ENCODE peak calls at places on chromosomes 7 and 10, in nine cellular contexts. One of them, this sample, is unnamed.
A peak's percentile ranks its signal among the peaks of the same experiment; 100 is the strongest.

GRCh38 chr7:104960741-104961479 is 53.1 kb upstream of the KMT2E start:
- DNase-seq in amniotic stem cell: no peak
- DNase-seq in activated B cell treated with CpG ODN at 0.5 μM for 24 hours: no peak
- DNase-seq in fibroblast of lung: peak; percentile 81
- DNase-seq in GM12864: peak; percentile 49
- DNase-seq in NCI-H1105 treated with DMSO at 0.1 percent for 48 hours: no peak
- DNase-seq in Peyer's patch: no peak
- DNase-seq in stimulated activated CD4-positive, alpha-beta T cell treated with anti-CD3 and anti-CD28 coated beads, Interleukin-1b, Interleukin-23, amount 100 ng/mL, for 4 hours: no peak
- DNase-seq in IMR-90: no peak
- DNase-seq in this sample: no peak

GRCh38 chr10:48931188-48931587 is 8.5 kb downstream of the LRRC18 start:
- DNase-seq in amniotic stem cell: no peak
- DNase-seq in activated B cell treated with CpG ODN at 0.5 μM for 24 hours: no peak
- DNase-seq in fibroblast of lung: no peak
- DNase-seq in GM12864: no peak
- DNase-seq in NCI-H1105 treated with DMSO at 0.1 percent for 48 hours: no peak
- DNase-seq in Peyer's patch: no peak
- DNase-seq in stimulated activated CD4-positive, alpha-beta T cell treated with anti-CD3 and anti-CD28 coated beads, Interleukin-1b, Interleukin-23, amount 100 ng/mL, for 4 hours: no peak
- DNase-seq in IMR-90: no peak
- DNase-seq in this sample: no peak

GRCh38 chr7:907158-907980 is 31.0 kb downstream of the GET4 start:
- DNase-seq in amniotic stem cell: no peak
- DNase-seq in activated B cell treated with CpG ODN at 0.5 μM for 24 hours: no peak
- DNase-seq in fibroblast of lung: no peak
- DNase-seq in GM12864: no peak
- DNase-seq in NCI-H1105 treated with DMSO at 0.1 percent for 48 hours: no peak
- DNase-seq in Peyer's patch: no peak
- DNase-seq in stimulated activated CD4-positive, alpha-beta T cell treated with anti-CD3 and anti-CD28 coated beads, Interleukin-1b, Interleukin-23, amount 100 ng/mL, for 4 hours: no peak
- DNase-seq in IMR-90: no peak
- DNase-seq in this sample: no peak

GRCh38 chr10:49273626-49274025 is 25.3 kb upstream of the C10orf71 start:
- DNase-seq in amniotic stem cell: no peak
- DNase-seq in activated B cell treated with CpG ODN at 0.5 μM for 24 hours: no peak
- DNase-seq in fibroblast of lung: no peak
- DNase-seq in GM12864: no peak
- DNase-seq in NCI-H1105 treated with DMSO at 0.1 percent for 48 hours: no peak
- DNase-seq in Peyer's patch: no peak
- DNase-seq in stimulated activated CD4-positive, alpha-beta T cell treated with anti-CD3 and anti-CD28 coated beads, Interleukin-1b, Interleukin-23, amount 100 ng/mL, for 4 hours: no peak
- DNase-seq in IMR-90: no peak
- DNase-seq in this sample: no peak

GRCh38 chr7:155800741-155801267 is 11.5 kb downstream of the SHH start:
- DNase-seq in amniotic stem cell: no peak
- DNase-seq in activated B cell treated with CpG ODN at 0.5 μM for 24 hours: no peak
- DNase-seq in fibroblast of lung: no peak
- DNase-seq in GM12864: no peak
- DNase-seq in NCI-H1105 treated with DMSO at 0.1 percent for 48 hours: no peak
- DNase-seq in Peyer's patch: no peak
- DNase-seq in stimulated activated CD4-positive, alpha-beta T cell treated with anti-CD3 and anti-CD28 coated beads, Interleukin-1b, Interleukin-23, amount 100 ng/mL, for 4 hours: no peak
- DNase-seq in IMR-90: no peak
- DNase-seq in this sample: no peak

GRCh38 chr7:43583424-43584199 is 704 bp downstream of the STK17A start:
- DNase-seq in amniotic stem cell: peak; percentile 22
- DNase-seq in activated B cell treated with CpG ODN at 0.5 μM for 24 hours: peak; percentile 63
- DNase-seq in fibroblast of lung: peak; percentile 53
- DNase-seq in GM12864: peak; percentile 65
- DNase-seq in NCI-H1105 treated with DMSO at 0.1 percent for 48 hours: peak; percentile 61
- DNase-seq in Peyer's patch: peak; percentile 59
- DNase-seq in stimulated activated CD4-positive, alpha-beta T cell treated with anti-CD3 and anti-CD28 coated beads, Interleukin-1b, Interleukin-23, amount 100 ng/mL, for 4 hours: peak; percentile 32
- DNase-seq in IMR-90: peak; percentile 46
- DNase-seq in this sample: peak; percentile 59

GRCh38 chr10:132540456-132540855 is 2.9 kb downstream of the INPP5A start:
- DNase-seq in amniotic stem cell: peak; percentile 35
- DNase-seq in activated B cell treated with CpG ODN at 0.5 μM for 24 hours: no peak
- DNase-seq in fibroblast of lung: peak; percentile 40
- DNase-seq in GM12864: no peak
- DNase-seq in NCI-H1105 treated with DMSO at 0.1 percent for 48 hours: no peak
- DNase-seq in Peyer's patch: no peak
- DNase-seq in stimulated activated CD4-positive, alpha-beta T cell treated with anti-CD3 and anti-CD28 coated beads, Interleukin-1b, Interleukin-23, amount 100 ng/mL, for 4 hours: no peak
- DNase-seq in IMR-90: peak; percentile 29
- DNase-seq in this sample: no peak

GRCh38 chr7:27110163-27110976 is 7.9 kb upstream of the HOXA2 start:
- DNase-seq in amniotic stem cell: no peak
- DNase-seq in activated B cell treated with CpG ODN at 0.5 μM for 24 hours: no peak
- DNase-seq in fibroblast of lung: peak; percentile 95
- DNase-seq in GM12864: no peak
- DNase-seq in NCI-H1105 treated with DMSO at 0.1 percent for 48 hours: no peak
- DNase-seq in Peyer's patch: no peak
- DNase-seq in stimulated activated CD4-positive, alpha-beta T cell treated with anti-CD3 and anti-CD28 coated beads, Interleukin-1b, Interleukin-23, amount 100 ng/mL, for 4 hours: no peak
- DNase-seq in IMR-90: peak; percentile 92
- DNase-seq in this sample: no peak

GRCh38 chr7:117997862-117998825 is 124.9 kb upstream of the CTTNBP2 start:
- DNase-seq in amniotic stem cell: no peak
- DNase-seq in activated B cell treated with CpG ODN at 0.5 μM for 24 hours: no peak
- DNase-seq in fibroblast of lung: no peak
- DNase-seq in GM12864: no peak
- DNase-seq in NCI-H1105 treated with DMSO at 0.1 percent for 48 hours: no peak
- DNase-seq in Peyer's patch: no peak
- DNase-seq in stimulated activated CD4-positive, alpha-beta T cell treated with anti-CD3 and anti-CD28 coated beads, Interleukin-1b, Interleukin-23, amount 100 ng/mL, for 4 hours: no peak
- DNase-seq in IMR-90: no peak
- DNase-seq in this sample: no peak

GRCh38 chr7:67209256-67209655 is 212.6 kb downstream of the TYW1 start:
- DNase-seq in amniotic stem cell: no peak
- DNase-seq in activated B cell treated with CpG ODN at 0.5 μM for 24 hours: no peak
- DNase-seq in fibroblast of lung: peak; percentile 26
- DNase-seq in GM12864: no peak
- DNase-seq in NCI-H1105 treated with DMSO at 0.1 percent for 48 hours: no peak
- DNase-seq in Peyer's patch: no peak
- DNase-seq in stimulated activated CD4-positive, alpha-beta T cell treated with anti-CD3 and anti-CD28 coated beads, Interleukin-1b, Interleukin-23, amount 100 ng/mL, for 4 hours: no peak
- DNase-seq in IMR-90: no peak
- DNase-seq in this sample: no peak

GRCh38 chr7:2978403-2978802 is 65.3 kb downstream of the CARD11 start:
- DNase-seq in amniotic stem cell: no peak
- DNase-seq in activated B cell treated with CpG ODN at 0.5 μM for 24 hours: peak; percentile 82
- DNase-seq in fibroblast of lung: no peak
- DNase-seq in GM12864: peak; percentile 94
- DNase-seq in NCI-H1105 treated with DMSO at 0.1 percent for 48 hours: no peak
- DNase-seq in Peyer's patch: peak; percentile 95
- DNase-seq in stimulated activated CD4-positive, alpha-beta T cell treated with anti-CD3 and anti-CD28 coated beads, Interleukin-1b, Interleukin-23, amount 100 ng/mL, for 4 hours: peak; percentile 74
- DNase-seq in IMR-90: no peak
- DNase-seq in this sample: no peak

GRCh38 chr7:22296916-22297315 is 60.0 kb downstream of the RAPGEF5 start:
- DNase-seq in amniotic stem cell: no peak
- DNase-seq in activated B cell treated with CpG ODN at 0.5 μM for 24 hours: no peak
- DNase-seq in fibroblast of lung: peak; percentile 9
- DNase-seq in GM12864: no peak
- DNase-seq in NCI-H1105 treated with DMSO at 0.1 percent for 48 hours: no peak
- DNase-seq in Peyer's patch: no peak
- DNase-seq in stimulated activated CD4-positive, alpha-beta T cell treated with anti-CD3 and anti-CD28 coated beads, Interleukin-1b, Interleukin-23, amount 100 ng/mL, for 4 hours: no peak
- DNase-seq in IMR-90: no peak
- DNase-seq in this sample: no peak

GRCh38 chr7:5591547-5591899 is 167.9 kb upstream of the TNRC18 start:
- DNase-seq in amniotic stem cell: peak; percentile 68
- DNase-seq in activated B cell treated with CpG ODN at 0.5 μM for 24 hours: no peak
- DNase-seq in fibroblast of lung: peak; percentile 62
- DNase-seq in GM12864: no peak
- DNase-seq in NCI-H1105 treated with DMSO at 0.1 percent for 48 hours: no peak
- DNase-seq in Peyer's patch: no peak
- DNase-seq in stimulated activated CD4-positive, alpha-beta T cell treated with anti-CD3 and anti-CD28 coated beads, Interleukin-1b, Interleukin-23, amount 100 ng/mL, for 4 hours: no peak
- DNase-seq in IMR-90: peak; percentile 80
- DNase-seq in this sample: no peak

GRCh38 chr10:49024484-49024883 is 84.8 kb upstream of the LRRC18 start:
- DNase-seq in amniotic stem cell: no peak
- DNase-seq in activated B cell treated with CpG ODN at 0.5 μM for 24 hours: no peak
- DNase-seq in fibroblast of lung: no peak
- DNase-seq in GM12864: no peak
- DNase-seq in NCI-H1105 treated with DMSO at 0.1 percent for 48 hours: no peak
- DNase-seq in Peyer's patch: no peak
- DNase-seq in stimulated activated CD4-positive, alpha-beta T cell treated with anti-CD3 and anti-CD28 coated beads, Interleukin-1b, Interleukin-23, amount 100 ng/mL, for 4 hours: no peak
- DNase-seq in IMR-90: no peak
- DNase-seq in this sample: no peak

GRCh38 chr10:70880077-70880534 is 8.3 kb downstream of the PCBD1 start:
- DNase-seq in amniotic stem cell: peak; percentile 72
- DNase-seq in activated B cell treated with CpG ODN at 0.5 μM for 24 hours: peak; percentile 40
- DNase-seq in fibroblast of lung: peak; percentile 83
- DNase-seq in GM12864: peak; percentile 58
- DNase-seq in NCI-H1105 treated with DMSO at 0.1 percent for 48 hours: peak; percentile 75
- DNase-seq in Peyer's patch: peak; percentile 82
- DNase-seq in stimulated activated CD4-positive, alpha-beta T cell treated with anti-CD3 and anti-CD28 coated beads, Interleukin-1b, Interleukin-23, amount 100 ng/mL, for 4 hours: peak; percentile 63
- DNase-seq in IMR-90: peak; percentile 79
- DNase-seq in this sample: peak; percentile 74

GRCh38 chr7:158723714-158724385 is 19.2 kb upstream of the NCAPG2 start:
- DNase-seq in amniotic stem cell: no peak
- DNase-seq in activated B cell treated with CpG ODN at 0.5 μM for 24 hours: no peak
- DNase-seq in fibroblast of lung: no peak
- DNase-seq in GM12864: no peak
- DNase-seq in NCI-H1105 treated with DMSO at 0.1 percent for 48 hours: no peak
- DNase-seq in Peyer's patch: no peak
- DNase-seq in stimulated activated CD4-positive, alpha-beta T cell treated with anti-CD3 and anti-CD28 coated beads, Interleukin-1b, Interleukin-23, amount 100 ng/mL, for 4 hours: no peak
- DNase-seq in IMR-90: no peak
- DNase-seq in this sample: no peak

GRCh38 chr7:8365499-8366110 is 67.8 kb upstream of the NXPH1 start:
- DNase-seq in amniotic stem cell: no peak
- DNase-seq in activated B cell treated with CpG ODN at 0.5 μM for 24 hours: no peak
- DNase-seq in fibroblast of lung: no peak
- DNase-seq in GM12864: no peak
- DNase-seq in NCI-H1105 treated with DMSO at 0.1 percent for 48 hours: peak; percentile 51
- DNase-seq in Peyer's patch: no peak
- DNase-seq in stimulated activated CD4-positive, alpha-beta T cell treated with anti-CD3 and anti-CD28 coated beads, Interleukin-1b, Interleukin-23, amount 100 ng/mL, for 4 hours: no peak
- DNase-seq in IMR-90: no peak
- DNase-seq in this sample: peak; percentile 38

GRCh38 chr10:24503627-24504320 is 219.9 kb downstream of the ARHGAP21 start:
- DNase-seq in amniotic stem cell: no peak
- DNase-seq in activated B cell treated with CpG ODN at 0.5 μM for 24 hours: no peak
- DNase-seq in fibroblast of lung: peak; percentile 98
- DNase-seq in GM12864: peak; percentile 29
- DNase-seq in NCI-H1105 treated with DMSO at 0.1 percent for 48 hours: peak; percentile 32
- DNase-seq in Peyer's patch: no peak
- DNase-seq in stimulated activated CD4-positive, alpha-beta T cell treated with anti-CD3 and anti-CD28 coated beads, Interleukin-1b, Interleukin-23, amount 100 ng/mL, for 4 hours: no peak
- DNase-seq in IMR-90: peak; percentile 90
- DNase-seq in this sample: no peak

GRCh38 chr10:125878957-125879835 is 1.9 kb downstream of the DHX32 start:
- DNase-seq in amniotic stem cell: peak; percentile 63
- DNase-seq in activated B cell treated with CpG ODN at 0.5 μM for 24 hours: no peak
- DNase-seq in fibroblast of lung: peak; percentile 93
- DNase-seq in GM12864: no peak
- DNase-seq in NCI-H1105 treated with DMSO at 0.1 percent for 48 hours: no peak
- DNase-seq in Peyer's patch: no peak
- DNase-seq in stimulated activated CD4-positive, alpha-beta T cell treated with anti-CD3 and anti-CD28 coated beads, Interleukin-1b, Interleukin-23, amount 100 ng/mL, for 4 hours: no peak
- DNase-seq in IMR-90: peak; percentile 96
- DNase-seq in this sample: no peak

GRCh38 chr7:147535619-147536200 is 1054.9 kb upstream of the C7orf33 start:
- DNase-seq in amniotic stem cell: no peak
- DNase-seq in activated B cell treated with CpG ODN at 0.5 μM for 24 hours: no peak
- DNase-seq in fibroblast of lung: peak; percentile 26
- DNase-seq in GM12864: no peak
- DNase-seq in NCI-H1105 treated with DMSO at 0.1 percent for 48 hours: no peak
- DNase-seq in Peyer's patch: no peak
- DNase-seq in stimulated activated CD4-positive, alpha-beta T cell treated with anti-CD3 and anti-CD28 coated beads, Interleukin-1b, Interleukin-23, amount 100 ng/mL, for 4 hours: no peak
- DNase-seq in IMR-90: peak; percentile 69
- DNase-seq in this sample: no peak

GRCh38 chr7:18126274-18126673 is 98.6 kb upstream of the PRPS1L1 start:
- DNase-seq in amniotic stem cell: no peak
- DNase-seq in activated B cell treated with CpG ODN at 0.5 μM for 24 hours: no peak
- DNase-seq in fibroblast of lung: no peak
- DNase-seq in GM12864: no peak
- DNase-seq in NCI-H1105 treated with DMSO at 0.1 percent for 48 hours: peak; percentile 96
- DNase-seq in Peyer's patch: no peak
- DNase-seq in stimulated activated CD4-positive, alpha-beta T cell treated with anti-CD3 and anti-CD28 coated beads, Interleukin-1b, Interleukin-23, amount 100 ng/mL, for 4 hours: no peak
- DNase-seq in IMR-90: no peak
- DNase-seq in this sample: no peak

GRCh38 chr7:55074008-55074499 is 55.2 kb downstream of the EGFR start:
- DNase-seq in amniotic stem cell: no peak
- DNase-seq in activated B cell treated with CpG ODN at 0.5 μM for 24 hours: peak; percentile 27
- DNase-seq in fibroblast of lung: peak; percentile 85
- DNase-seq in GM12864: peak; percentile 88
- DNase-seq in NCI-H1105 treated with DMSO at 0.1 percent for 48 hours: no peak
- DNase-seq in Peyer's patch: peak; percentile 21
- DNase-seq in stimulated activated CD4-positive, alpha-beta T cell treated with anti-CD3 and anti-CD28 coated beads, Interleukin-1b, Interleukin-23, amount 100 ng/mL, for 4 hours: no peak
- DNase-seq in IMR-90: peak; percentile 79
- DNase-seq in this sample: no peak

GRCh38 chr10:49700997-49701396 is 21.5 kb downstream of the C10orf53 start:
- DNase-seq in amniotic stem cell: no peak
- DNase-seq in activated B cell treated with CpG ODN at 0.5 μM for 24 hours: no peak
- DNase-seq in fibroblast of lung: no peak
- DNase-seq in GM12864: no peak
- DNase-seq in NCI-H1105 treated with DMSO at 0.1 percent for 48 hours: peak; percentile 17
- DNase-seq in Peyer's patch: no peak
- DNase-seq in stimulated activated CD4-positive, alpha-beta T cell treated with anti-CD3 and anti-CD28 coated beads, Interleukin-1b, Interleukin-23, amount 100 ng/mL, for 4 hours: no peak
- DNase-seq in IMR-90: no peak
- DNase-seq in this sample: no peak

GRCh38 chr10:14879055-14879800 is 562 bp downstream of the SUV39H2 start:
- DNase-seq in amniotic stem cell: no peak
- DNase-seq in activated B cell treated with CpG ODN at 0.5 μM for 24 hours: no peak
- DNase-seq in fibroblast of lung: peak; percentile 5
- DNase-seq in GM12864: no peak
- DNase-seq in NCI-H1105 treated with DMSO at 0.1 percent for 48 hours: no peak
- DNase-seq in Peyer's patch: peak; percentile 20
- DNase-seq in stimulated activated CD4-positive, alpha-beta T cell treated with anti-CD3 and anti-CD28 coated beads, Interleukin-1b, Interleukin-23, amount 100 ng/mL, for 4 hours: no peak
- DNase-seq in IMR-90: no peak
- DNase-seq in this sample: no peak

GRCh38 chr10:113493195-113493594 is 59.7 kb upstream of the HABP2 start:
- DNase-seq in amniotic stem cell: no peak
- DNase-seq in activated B cell treated with CpG ODN at 0.5 μM for 24 hours: no peak
- DNase-seq in fibroblast of lung: peak; percentile 1
- DNase-seq in GM12864: no peak
- DNase-seq in NCI-H1105 treated with DMSO at 0.1 percent for 48 hours: no peak
- DNase-seq in Peyer's patch: no peak
- DNase-seq in stimulated activated CD4-positive, alpha-beta T cell treated with anti-CD3 and anti-CD28 coated beads, Interleukin-1b, Interleukin-23, amount 100 ng/mL, for 4 hours: no peak
- DNase-seq in IMR-90: peak; percentile 1
- DNase-seq in this sample: no peak

GRCh38 chr10:32332299-32332750 is 14.6 kb downstream of the EPC1 start:
- DNase-seq in amniotic stem cell: no peak
- DNase-seq in activated B cell treated with CpG ODN at 0.5 μM for 24 hours: peak; percentile 25
- DNase-seq in fibroblast of lung: peak; percentile 13
- DNase-seq in GM12864: peak; percentile 73
- DNase-seq in NCI-H1105 treated with DMSO at 0.1 percent for 48 hours: no peak
- DNase-seq in Peyer's patch: peak; percentile 31
- DNase-seq in stimulated activated CD4-positive, alpha-beta T cell treated with anti-CD3 and anti-CD28 coated beads, Interleukin-1b, Interleukin-23, amount 100 ng/mL, for 4 hours: peak; percentile 62
- DNase-seq in IMR-90: peak; percentile 25
- DNase-seq in this sample: no peak

This sample was measured in NCI-H446.